ENCODE peak calls at places on chromosomes 11 and 22, in ten cellular contexts. R is central memory CD4-positive, alpha-beta T cell; M is HuH-7.5; H is SW 1271; S is endothelial cell of umbilical vein; C is NCI-H510A; J is GM06990; O is globus pallidus; G is body of pancreas; K is endothelial cell. D is an unnamed sample.

GRCh38 chr11:122307480-122308085 is 191.6 kb upstream of the BLID start:
- DNase-seq in R (no peak), M (no peak), H (no peak), S (no peak), C (no peak), J (no peak), O (peak), G (no peak), K (no peak), D (no peak)

GRCh38 chr22:50089231-50090140 is at the start of gene MOV10L1:
- DNase-seq in R (no peak), M (no peak), H (no peak), S (peak), C (no peak), J (no peak), O (no peak), G (peak), K (no peak), D (no peak)

GRCh38 chr11:3786781-3787428 is 10.4 kb downstream of the NUP98 start:
- DNase-seq in R (no peak), M (no peak), H (no peak), S (peak), C (no peak), J (no peak), O (no peak), G (no peak), K (no peak), D (no peak)

GRCh38 chr11:103396237-103396636 is 287.0 kb downstream of the DYNC2H1 start:
- DNase-seq in R (no peak), M (no peak), H (no peak), S (no peak), C (no peak), J (no peak), O (no peak), G (no peak), K (no peak), D (no peak)

GRCh38 chr22:47061226-47061625 is 298.8 kb downstream of the TBC1D22A start:
- DNase-seq in R (no peak), M (no peak), H (no peak), S (no peak), C (no peak), J (no peak), O (no peak), G (no peak), K (no peak), D (no peak)

GRCh38 chr11:116990061-116990473 is 108.2 kb downstream of the SIK3 start:
- DNase-seq in R (no peak), M (peak), H (no peak), S (no peak), C (no peak), J (no peak), O (no peak), G (no peak), K (no peak), D (no peak)

GRCh38 chr22:44151661-44152060 is 29.1 kb upstream of the PARVG start:
- DNase-seq in R (no peak), M (no peak), H (no peak), S (no peak), C (no peak), J (no peak), O (no peak), G (no peak), K (no peak), D (no peak)

GRCh38 chr22:38338772-38339379 is 21.6 kb upstream of the CSNK1E start:
- DNase-seq in R (no peak), M (no peak), H (no peak), S (no peak), C (no peak), J (no peak), O (no peak), G (no peak), K (no peak), D (no peak)

GRCh38 chr11:12270215-12270797 is 107.1 kb upstream of the PARVA start:
- DNase-seq in R (no peak), M (no peak), H (no peak), S (no peak), C (no peak), J (no peak), O (no peak), G (no peak), K (no peak), D (no peak)

GRCh38 chr11:72743321-72744221 is 8.6 kb downstream of the ARAP1 start:
- DNase-seq in R (no peak), M (no peak), H (no peak), S (no peak), C (no peak), J (peak), O (no peak), G (no peak), K (no peak), D (no peak)

GRCh38 chr11:18540207-18541009 is 13.7 kb upstream of the TSG101 start:
- DNase-seq in R (peak), M (no peak), H (peak), S (peak), C (no peak), J (no peak), O (no peak), G (no peak), K (no peak), D (no peak)

GRCh38 chr11:77093056-77093891 is 9.4 kb upstream of the OMP start:
- DNase-seq in R (no peak), M (no peak), H (no peak), S (no peak), C (no peak), J (no peak), O (no peak), G (no peak), K (no peak), D (no peak)

GRCh38 chr11:73939096-73939495 is 11.7 kb upstream of the DNAJB13 start:
- DNase-seq in R (no peak), M (no peak), H (no peak), S (no peak), C (no peak), J (no peak), O (no peak), G (no peak), K (no peak), D (no peak)

GRCh38 chr11:111477898-111478297 is 34.3 kb downstream of the BTG4 start:
- DNase-seq in R (no peak), M (no peak), H (no peak), S (no peak), C (no peak), J (no peak), O (no peak), G (no peak), K (no peak), D (no peak)

GRCh38 chr22:39317084-39317755 is 2.2 kb downstream of the RPL3 start:
- DNase-seq in R (no peak), M (no peak), H (peak), S (no peak), C (no peak), J (no peak), O (no peak), G (no peak), K (no peak), D (no peak)

GRCh38 chr11:126637800-126638175 is 282.3 kb downstream of the ST3GAL4 start:
- DNase-seq in R (no peak), M (no peak), H (no peak), S (no peak), C (no peak), J (no peak), O (no peak), G (no peak), K (no peak), D (no peak)

GRCh38 chr11:104003491-104003890 is 32.9 kb upstream of the DDI1 start:
- DNase-seq in R (no peak), M (no peak), H (no peak), S (no peak), C (no peak), J (no peak), O (no peak), G (no peak), K (no peak), D (no peak)

GRCh38 chr11:74288161-74288560 is 23.3 kb downstream of the P4HA3 start:
- DNase-seq in R (no peak), M (no peak), H (peak), S (peak), C (no peak), J (no peak), O (no peak), G (no peak), K (no peak), D (no peak)

GRCh38 chr22:39776295-39776694 is 117.3 kb downstream of the ENTHD1 start:
- DNase-seq in R (no peak), M (no peak), H (no peak), S (no peak), C (no peak), J (no peak), O (no peak), G (no peak), K (no peak), D (no peak)

GRCh38 chr22:43508489-43508888 is 96.7 kb downstream of the MPPED1 start:
- DNase-seq in R (no peak), M (no peak), H (no peak), S (no peak), C (no peak), J (no peak), O (no peak), G (no peak), K (no peak), D (no peak)

GRCh38 chr11:64881476-64881875 is 3.1 kb upstream of the EHD1 start:
- DNase-seq in R (no peak), M (no peak), H (no peak), S (no peak), C (peak), J (no peak), O (no peak), G (no peak), K (no peak), D (no peak)

GRCh38 chr11:121652982-121653381 is 200.2 kb upstream of the SORL1-AS1 start:
- DNase-seq in R (no peak), M (no peak), H (peak), S (peak), C (no peak), J (no peak), O (no peak), G (no peak), K (peak), D (no peak)

GRCh38 chr22:31530816-31531180 is 34.5 kb downstream of the SFI1 start:
- DNase-seq in R (no peak), M (no peak), H (no peak), S (no peak), C (no peak), J (no peak), O (no peak), G (no peak), K (no peak), D (no peak)

GRCh38 chr11:721913-722811 is 16.1 kb downstream of the EPS8L2 start:
- DNase-seq in R (peak), M (no peak), H (no peak), S (no peak), C (peak), J (no peak), O (no peak), G (no peak), K (no peak), D (no peak)

GRCh38 chr22:44046485-44047141 is 22.5 kb downstream of the PARVB start:
- DNase-seq in R (no peak), M (no peak), H (no peak), S (no peak), C (no peak), J (no peak), O (no peak), G (no peak), K (no peak), D (no peak)

GRCh38 chr11:115488945-115489344 is 15.3 kb downstream of the CADM1 start:
- DNase-seq in R (no peak), M (no peak), H (no peak), S (no peak), C (no peak), J (no peak), O (no peak), G (no peak), K (no peak), D (no peak)

GRCh38 chr22:50246242-50247175 is 1.7 kb upstream of the TUBGCP6 start:
- DNase-seq in R (no peak), M (peak), H (no peak), S (no peak), C (no peak), J (no peak), O (no peak), G (no peak), K (no peak), D (no peak)

GRCh38 chr22:17774206-17774927 is at the start of gene BID:
- DNase-seq in R (peak), M (peak), H (no peak), S (peak), C (no peak), J (peak), O (no peak), G (peak), K (no peak), D (no peak)

GRCh38 chr22:31488988-31489617 is 539 bp downstream of the EIF4ENIF1 start:
- DNase-seq in R (peak), M (peak), H (peak), S (peak), C (peak), J (peak), O (peak), G (peak), K (peak), D (no peak)

GRCh38 chr22:41935015-41935908 is 8.7 kb upstream of the TNFRSF13C start:
- DNase-seq in R (no peak), M (no peak), H (no peak), S (no peak), C (no peak), J (peak), O (no peak), G (no peak), K (no peak), D (no peak)

GRCh38 chr11:93921695-93922468 is 71.5 kb upstream of the VSTM5 start:
- DNase-seq in R (no peak), M (peak), H (peak), S (peak), C (no peak), J (peak), O (peak), G (peak), K (peak), D (peak)

GRCh38 chr11:119108857-119109221 is 1.7 kb downstream of the C2CD2L start:
- DNase-seq in R (no peak), M (no peak), H (no peak), S (no peak), C (no peak), J (no peak), O (no peak), G (no peak), K (no peak), D (no peak)

GRCh38 chr11:74731301-74732094 is at the start of gene CHRDL2:
- DNase-seq in R (no peak), M (no peak), H (no peak), S (no peak), C (no peak), J (no peak), O (no peak), G (peak), K (peak), D (no peak)

GRCh38 chr11:116855413-116855812 is 18.0 kb upstream of the APOA1 start:
- DNase-seq in R (no peak), M (no peak), H (no peak), S (no peak), C (no peak), J (no peak), O (no peak), G (no peak), K (no peak), D (no peak)

GRCh38 chr22:37525073-37525745 is 6.0 kb upstream of the CARD10 start:
- DNase-seq in R (no peak), M (no peak), H (peak), S (peak), C (no peak), J (no peak), O (no peak), G (no peak), K (no peak), D (no peak)